ENCODE peak calls at places on chromosomes 11 and 22, in five cellular contexts. J, D, O, N and K are unnamed samples.

GRCh38 chr11:115918579-115918978 is 414.4 kb upstream of the CADM1 start:
- DNase-seq in J (no peak), D (no peak), O (no peak), N (no peak), K (no peak)

GRCh38 chr11:65648997-65649491 is 11.1 kb downstream of the SIPA1 start:
- DNase-seq in J (no peak), D (no peak), O (no peak), N (no peak), K (no peak)

GRCh38 chr11:70002433-70002832 is 75.7 kb upstream of the ANO1 start:
- DNase-seq in J (no peak), D (no peak), O (no peak), N (no peak), K (no peak)

GRCh38 chr11:126704144-126704543 is 296.4 kb downstream of the KIRREL3 start:
- DNase-seq in J (no peak), D (no peak), O (no peak), N (no peak), K (peak; percentile 16)

GRCh38 chr11:65917077-65917433 is 1.8 kb downstream of the C11orf68 start:
- DNase-seq in J (no peak), D (no peak), O (no peak), N (no peak), K (no peak)

GRCh38 chr22:27212617-27213177 is 555.3 kb downstream of the MIAT start:
- DNase-seq in J (peak; percentile 100), D (peak; percentile 92), O (no peak), N (peak; percentile 95), K (peak; percentile 100)

GRCh38 chr22:19442166-19442565 is 5.3 kb downstream of the C22orf39 start:
- DNase-seq in J (no peak), D (no peak), O (no peak), N (no peak), K (no peak)

GRCh38 chr11:133821776-133822175 is 23.5 kb downstream of the SPATA19 start:
- DNase-seq in J (peak; percentile 17), D (no peak), O (peak; percentile 90), N (peak; percentile 2), K (no peak)

GRCh38 chr11:87432006-87432405 is 394.3 kb downstream of the TMEM135 start:
- DNase-seq in J (no peak), D (no peak), O (no peak), N (peak; percentile 59), K (peak; percentile 94)

GRCh38 chr11:45803981-45804805 is 756 bp upstream of the SLC35C1 start:
- DNase-seq in J (peak; percentile 38), D (peak; percentile 69), O (peak; percentile 82), N (peak; percentile 55), K (peak; percentile 48)

GRCh38 chr11:2759228-2760195 is 59.7 kb upstream of the KCNQ1OT1 start:
- DNase-seq in J (no peak), D (no peak), O (peak; percentile 53), N (no peak), K (no peak)

GRCh38 chr11:103534959-103535358 is 425.7 kb downstream of the DYNC2H1 start:
- DNase-seq in J (no peak), D (no peak), O (no peak), N (no peak), K (no peak)

GRCh38 chr11:103534191-103534590 is 425.0 kb downstream of the DYNC2H1 start:
- DNase-seq in J (no peak), D (no peak), O (no peak), N (no peak), K (no peak)

GRCh38 chr11:103530257-103530656 is 421.0 kb downstream of the DYNC2H1 start:
- DNase-seq in J (peak; percentile 51), D (no peak), O (no peak), N (peak; percentile 6), K (no peak)

GRCh38 chr11:103529217-103529684 is 420.0 kb downstream of the DYNC2H1 start:
- DNase-seq in J (peak; percentile 63), D (no peak), O (no peak), N (peak; percentile 52), K (peak; percentile 88)

DNA sequence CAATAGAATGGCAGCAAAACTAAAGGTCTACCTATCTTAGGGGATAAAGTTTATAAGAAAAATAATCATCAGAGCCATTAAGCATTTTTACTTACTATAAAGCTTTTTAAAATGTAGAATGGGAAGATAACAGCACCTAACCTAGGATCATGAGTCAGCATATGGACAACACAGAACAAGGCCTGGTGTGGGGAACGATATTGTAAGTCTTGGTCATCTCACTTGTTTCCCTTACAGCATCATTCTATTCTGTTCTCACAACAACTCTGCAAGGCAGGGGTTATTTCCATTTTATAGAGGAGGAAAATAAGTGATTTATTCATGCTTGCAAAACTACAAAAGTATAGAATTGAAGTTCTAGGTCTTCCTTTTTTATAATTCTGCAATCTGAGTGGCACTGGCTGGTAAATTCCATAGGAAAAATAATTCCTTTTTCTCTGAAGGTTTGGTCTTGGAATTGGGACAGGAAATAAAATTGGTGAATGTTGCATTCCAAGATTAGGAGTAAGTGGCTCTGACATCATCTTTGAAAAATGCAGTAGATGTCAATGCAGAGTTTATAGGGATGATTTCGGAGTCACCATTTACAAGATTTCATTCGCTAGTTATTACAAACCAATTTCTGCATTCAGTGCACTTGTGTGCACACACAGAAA is 423.0 kb downstream of the DYNC2H1 start:
- DNase-seq in J (peak; percentile 81), D (no peak), O (no peak), N (peak; percentile 71), K (peak; percentile 83)
- H3K4me3 ChIP-seq in J (no peak overlapping the region), D (no peak overlapping the region), O (no peak overlapping the region), N (no peak overlapping the region), K (no peak overlapping the region)

DNA sequence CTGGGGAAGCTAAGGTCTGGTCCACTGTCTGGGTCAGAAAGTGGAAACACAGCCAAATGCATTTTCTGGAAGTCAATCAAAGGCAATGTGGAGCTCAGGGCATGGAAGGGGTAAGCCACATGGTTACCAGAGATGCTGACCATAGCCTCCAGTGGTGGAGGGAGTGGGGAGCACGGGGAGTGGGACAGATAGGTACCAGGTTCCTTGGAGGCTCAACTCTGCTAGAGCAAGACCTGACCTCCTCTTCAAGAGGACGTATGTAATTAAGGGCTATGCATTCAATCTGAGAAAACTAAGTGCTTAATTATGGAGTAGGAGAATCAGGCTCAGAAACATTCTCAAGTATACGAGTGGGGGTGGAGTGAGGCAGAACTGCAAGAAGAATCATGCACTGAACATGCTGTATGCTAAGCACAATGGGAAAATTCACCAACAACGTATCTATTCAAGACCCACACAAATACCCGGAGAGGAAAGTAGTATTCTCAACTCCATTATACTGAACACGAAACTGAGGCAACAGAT is 65.2 kb upstream of the PHOX2A start:
- DNase-seq in J (no peak), D (no peak), O (no peak), N (no peak), K (no peak)
- H3K4me3 ChIP-seq in J (no peak overlapping the region), D (no peak overlapping the region), O (no peak overlapping the region), N (no peak overlapping the region), K (no peak overlapping the region)

GRCh38 chr22:44738347-44738715 is 14.0 kb upstream of the ARHGAP8 start:
- DNase-seq in J (no peak), D (no peak), O (peak; percentile 87), N (no peak), K (no peak)
- H3K4me3 ChIP-seq in J (no peak overlapping the region), D (no peak overlapping the region), O (no peak overlapping the region), N (no peak overlapping the region), K (no peak overlapping the region)

GRCh38 chr11:111908639-111909305 is 2.8 kb downstream of the CRYAB start:
- DNase-seq in J (no peak), D (no peak), O (no peak), N (no peak), K (no peak)
- H3K4me3 ChIP-seq in J (no peak overlapping the region), D (no peak overlapping the region), O (no peak overlapping the region), N (no peak overlapping the region), K (no peak overlapping the region)

GRCh38 chr11:118338637-118339061 is 3.9 kb downstream of the CD3D start:
- DNase-seq in J (peak; percentile 21), D (no peak), O (no peak), N (no peak), K (no peak)
- H3K4me3 ChIP-seq in J (no peak overlapping the region), D (no peak overlapping the region), O (no peak overlapping the region), N (no peak overlapping the region), K (no peak overlapping the region)

DNA sequence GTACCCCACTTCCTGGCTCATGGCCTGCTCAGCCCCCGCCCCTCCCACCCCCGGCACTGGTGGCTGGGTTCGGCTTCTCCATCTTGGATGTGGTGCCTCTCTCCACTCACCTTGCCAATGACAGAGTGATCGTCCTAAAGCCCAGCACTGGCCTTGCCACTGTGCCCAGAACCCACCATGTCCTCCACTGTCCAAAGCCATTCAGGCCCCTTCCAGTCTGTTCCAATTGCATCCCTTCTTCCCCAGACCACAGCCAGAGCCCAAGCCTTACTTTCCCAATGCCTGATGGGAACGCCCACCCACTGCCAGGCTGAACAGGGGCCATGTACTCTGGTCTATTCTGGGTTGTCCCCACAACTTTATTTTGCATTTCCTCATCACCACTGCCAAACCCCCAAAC is 625.8 kb upstream of the B3GAT1 start:
- DNase-seq in J (no peak), D (no peak), O (peak; percentile 37), N (no peak), K (no peak)
- H3K4me3 ChIP-seq in J (no peak overlapping the region), D (no peak overlapping the region), O (no peak overlapping the region), N (no peak overlapping the region), K (no peak overlapping the region)